ENCODE peak calls at places on chromosomes 5 and 9, in seven cellular contexts. One of them, this sample, is unnamed.

GRCh38 chr9:131732061-131732526 is 7.8 kb downstream of the RAPGEF1 start:
- DNase-seq in spleen: no peak
- DNase-seq in sigmoid colon: peak
- DNase-seq in breast epithelium: no peak
- DNase-seq in uterus: no peak
- DNase-seq in esophagus squamous epithelium: no peak
- DNase-seq in HCT116: no peak
- DNase-seq in this sample: peak

GRCh38 chr5:120932480-120932879 is 468.4 kb downstream of the PRR16 start:
- DNase-seq in spleen: no peak
- DNase-seq in sigmoid colon: no peak
- DNase-seq in breast epithelium: no peak
- DNase-seq in uterus: no peak
- DNase-seq in esophagus squamous epithelium: no peak
- DNase-seq in HCT116: no peak
- DNase-seq in this sample: no peak

GRCh38 chr5:108113950-108114349 is 267.9 kb downstream of the FBXL17 start:
- DNase-seq in spleen: no peak
- DNase-seq in sigmoid colon: no peak
- DNase-seq in breast epithelium: no peak
- DNase-seq in uterus: no peak
- DNase-seq in esophagus squamous epithelium: no peak
- DNase-seq in HCT116: no peak
- DNase-seq in this sample: no peak

GRCh38 chr9:121692606-121693505 is 41.4 kb downstream of the DAB2IP start:
- DNase-seq in spleen: no peak
- DNase-seq in sigmoid colon: no peak
- DNase-seq in breast epithelium: no peak
- DNase-seq in uterus: no peak
- DNase-seq in esophagus squamous epithelium: no peak
- DNase-seq in HCT116: peak
- DNase-seq in this sample: no peak

GRCh38 chr9:95815153-95815552 is 60.3 kb upstream of the ERCC6L2 start:
- DNase-seq in spleen: no peak
- DNase-seq in sigmoid colon: no peak
- DNase-seq in breast epithelium: no peak
- DNase-seq in uterus: no peak
- DNase-seq in esophagus squamous epithelium: no peak
- DNase-seq in HCT116: no peak
- DNase-seq in this sample: no peak

GRCh38 chr5:122937914-122938313 is 92.5 kb downstream of the SNX24 start:
- DNase-seq in spleen: no peak
- DNase-seq in sigmoid colon: peak
- DNase-seq in breast epithelium: no peak
- DNase-seq in uterus: no peak
- DNase-seq in esophagus squamous epithelium: no peak
- DNase-seq in HCT116: no peak
- DNase-seq in this sample: peak

GRCh38 chr9:38356851-38357250 is 35.7 kb upstream of the ALDH1B1 start:
- DNase-seq in spleen: no peak
- DNase-seq in sigmoid colon: no peak
- DNase-seq in breast epithelium: no peak
- DNase-seq in uterus: no peak
- DNase-seq in esophagus squamous epithelium: no peak
- DNase-seq in HCT116: no peak
- DNase-seq in this sample: no peak

GRCh38 chr5:147822686-147823491 is 8.6 kb downstream of the SPINK1 start:
- DNase-seq in spleen: no peak
- DNase-seq in sigmoid colon: peak
- DNase-seq in breast epithelium: no peak
- DNase-seq in uterus: peak
- DNase-seq in esophagus squamous epithelium: no peak
- DNase-seq in HCT116: peak
- DNase-seq in this sample: peak

GRCh38 chr5:35046754-35047153 is 995 bp downstream of the AGXT2 start:
- DNase-seq in spleen: no peak
- DNase-seq in sigmoid colon: no peak
- DNase-seq in breast epithelium: no peak
- DNase-seq in uterus: no peak
- DNase-seq in esophagus squamous epithelium: no peak
- DNase-seq in HCT116: no peak
- DNase-seq in this sample: no peak

GRCh38 chr5:150757087-150757649 is 1.6 kb downstream of the DCTN4 start:
- DNase-seq in spleen: no peak
- DNase-seq in sigmoid colon: no peak
- DNase-seq in breast epithelium: no peak
- DNase-seq in uterus: no peak
- DNase-seq in esophagus squamous epithelium: no peak
- DNase-seq in HCT116: no peak
- DNase-seq in this sample: no peak

GRCh38 chr5:166595274-166595951 is 1696.0 kb upstream of the WWC1 start:
- DNase-seq in spleen: no peak
- DNase-seq in sigmoid colon: no peak
- DNase-seq in breast epithelium: no peak
- DNase-seq in uterus: no peak
- DNase-seq in esophagus squamous epithelium: no peak
- DNase-seq in HCT116: no peak
- DNase-seq in this sample: no peak

GRCh38 chr5:117594165-117594564 is 1019.5 kb upstream of the SEMA6A start:
- DNase-seq in spleen: no peak
- DNase-seq in sigmoid colon: peak
- DNase-seq in breast epithelium: no peak
- DNase-seq in uterus: peak
- DNase-seq in esophagus squamous epithelium: no peak
- DNase-seq in HCT116: no peak
- DNase-seq in this sample: peak

DNA sequence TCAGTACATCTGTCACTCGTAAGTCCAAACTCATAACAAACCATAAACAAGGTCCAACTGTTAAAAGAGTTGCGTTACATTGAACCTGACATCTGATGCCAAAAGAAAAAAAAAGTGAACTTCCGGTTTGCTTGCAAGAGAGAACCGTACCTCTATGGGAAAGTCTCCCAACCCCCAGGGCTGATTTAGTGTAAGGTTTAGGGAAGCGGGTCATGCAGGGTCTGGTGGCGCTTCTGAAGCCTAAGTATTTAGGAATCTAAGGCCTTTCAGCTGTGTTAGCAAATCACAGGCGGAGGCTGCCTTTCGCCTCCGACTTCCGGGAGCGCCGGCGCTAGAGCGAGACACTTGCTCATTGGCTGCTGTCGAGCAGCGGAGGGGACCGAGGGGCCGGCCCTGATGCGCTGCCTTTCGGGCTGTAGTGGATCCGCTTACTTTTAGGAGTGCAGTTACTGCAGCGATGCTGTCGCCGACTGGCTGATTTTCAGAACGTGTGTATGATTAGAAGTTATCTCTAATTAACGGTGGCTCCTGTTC is 12.0 kb upstream of the GNPDA1 start:
- DNase-seq in spleen: peak
- DNase-seq in sigmoid colon: peak
- DNase-seq in breast epithelium: peak
- DNase-seq in uterus: peak
- DNase-seq in esophagus squamous epithelium: peak
- DNase-seq in HCT116: peak
- DNase-seq in this sample: peak
- TF ChIP-seq POLR2A in spleen: no peak
- TF ChIP-seq POLR2A in sigmoid colon: peak
- TF ChIP-seq POLR2A in breast epithelium: no peak
- TF ChIP-seq POLR2A in uterus: peak
- TF ChIP-seq POLR2A in esophagus squamous epithelium: no peak
- TF ChIP-seq POLR2A in HCT116: peak
- TF ChIP-seq POLR2A in this sample: no peak

DNA sequence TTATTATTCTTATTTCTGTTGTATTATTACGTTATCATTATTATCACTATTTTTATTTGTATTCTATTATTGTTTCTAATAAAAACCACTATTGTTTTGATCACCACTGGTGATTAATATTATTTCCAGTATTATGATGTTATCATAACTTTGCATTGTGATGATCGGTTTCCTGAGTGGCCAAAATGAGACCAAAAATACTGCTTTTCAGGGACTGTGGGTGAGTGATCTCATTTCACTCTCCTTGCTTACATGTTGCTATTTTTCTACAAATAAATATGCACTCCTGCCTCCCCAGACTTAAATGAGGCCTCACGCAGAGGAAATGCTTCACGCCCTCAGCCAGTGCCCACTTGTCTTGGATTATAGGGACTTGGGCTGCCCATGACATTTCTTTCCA is 78.4 kb downstream of the LRSAM1 start:
- DNase-seq in spleen: no peak
- DNase-seq in sigmoid colon: no peak
- DNase-seq in breast epithelium: no peak
- DNase-seq in uterus: no peak
- DNase-seq in esophagus squamous epithelium: no peak
- DNase-seq in HCT116: no peak
- DNase-seq in this sample: no peak
- H3K27ac ChIP-seq in spleen: no peak
- H3K27ac ChIP-seq in sigmoid colon: no peak
- H3K27ac ChIP-seq in breast epithelium: peak
- H3K27ac ChIP-seq in uterus: peak
- H3K27ac ChIP-seq in esophagus squamous epithelium: peak
- H3K27ac ChIP-seq in HCT116: no peak
- H3K27ac ChIP-seq in this sample: peak

GRCh38 chr5:149404746-149405549 is 25.9 kb upstream of the IL17B start:
- DNase-seq in spleen: no peak
- DNase-seq in sigmoid colon: peak
- DNase-seq in breast epithelium: no peak
- DNase-seq in uterus: peak
- DNase-seq in esophagus squamous epithelium: no peak
- DNase-seq in HCT116: no peak
- DNase-seq in this sample: no peak
- TF ChIP-seq CTCF in spleen: no peak
- TF ChIP-seq CTCF in sigmoid colon: no peak
- TF ChIP-seq CTCF in breast epithelium: no peak
- TF ChIP-seq CTCF in uterus: no peak
- TF ChIP-seq CTCF in esophagus squamous epithelium: no peak
- TF ChIP-seq CTCF in HCT116: no peak
- TF ChIP-seq CTCF in this sample: no peak

GRCh38 chr5:128405159-128405558 is 132.9 kb downstream of the FBN2 start:
- DNase-seq in spleen: no peak
- DNase-seq in sigmoid colon: no peak
- DNase-seq in breast epithelium: no peak
- DNase-seq in uterus: no peak
- DNase-seq in esophagus squamous epithelium: no peak
- DNase-seq in HCT116: no peak
- DNase-seq in this sample: no peak
- TF ChIP-seq POLR2A in spleen: no peak
- TF ChIP-seq POLR2A in sigmoid colon: no peak
- TF ChIP-seq POLR2A in breast epithelium: no peak
- TF ChIP-seq POLR2A in uterus: no peak
- TF ChIP-seq POLR2A in esophagus squamous epithelium: no peak
- TF ChIP-seq POLR2A in HCT116: no peak
- TF ChIP-seq POLR2A in this sample: no peak

DNA sequence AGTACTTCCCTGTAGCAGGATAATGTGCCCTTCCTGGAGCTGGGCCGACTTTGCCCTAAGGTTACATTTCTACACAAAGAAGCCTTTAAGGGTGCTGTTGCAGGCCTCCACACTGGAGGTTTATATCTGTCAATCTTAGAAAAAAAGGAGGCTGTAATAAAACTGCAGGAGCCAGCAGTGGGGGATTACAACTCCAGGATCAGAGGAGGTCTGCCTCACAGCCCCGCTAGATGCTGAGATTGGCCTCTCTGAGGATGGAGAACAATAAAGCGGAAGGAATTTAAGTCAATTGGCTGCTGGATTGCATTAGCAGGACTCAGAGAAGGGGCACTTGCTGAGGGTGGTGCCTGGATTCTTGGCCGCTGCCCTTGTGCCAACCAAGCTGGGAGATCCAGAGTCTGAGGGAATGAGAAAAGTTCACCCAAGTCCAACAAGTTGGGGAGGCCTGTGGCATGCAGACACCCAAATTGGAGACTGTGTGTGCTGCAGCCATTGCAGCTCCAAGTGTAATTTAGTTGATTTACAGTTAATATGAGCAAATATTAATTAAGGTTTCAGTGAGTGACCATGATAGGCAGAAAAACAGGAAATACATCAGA is 99.0 kb upstream of the SSBP2 start:
- DNase-seq in spleen: no peak
- DNase-seq in sigmoid colon: no peak
- DNase-seq in breast epithelium: no peak
- DNase-seq in uterus: no peak
- DNase-seq in esophagus squamous epithelium: no peak
- DNase-seq in HCT116: no peak
- DNase-seq in this sample: peak
- H3K27ac ChIP-seq in spleen: peak
- H3K27ac ChIP-seq in sigmoid colon: peak
- H3K27ac ChIP-seq in breast epithelium: peak
- H3K27ac ChIP-seq in uterus: peak
- H3K27ac ChIP-seq in esophagus squamous epithelium: peak
- H3K27ac ChIP-seq in HCT116: no peak
- H3K27ac ChIP-seq in this sample: no peak

GRCh38 chr5:10461904-10462542 is 20.3 kb downstream of the ROPN1L start:
- DNase-seq in spleen: peak
- DNase-seq in sigmoid colon: no peak
- DNase-seq in breast epithelium: no peak
- DNase-seq in uterus: no peak
- DNase-seq in esophagus squamous epithelium: no peak
- DNase-seq in HCT116: no peak
- DNase-seq in this sample: no peak
- TF ChIP-seq CTCF in spleen: no peak
- TF ChIP-seq CTCF in sigmoid colon: no peak
- TF ChIP-seq CTCF in breast epithelium: no peak
- TF ChIP-seq CTCF in uterus: no peak
- TF ChIP-seq CTCF in esophagus squamous epithelium: no peak
- TF ChIP-seq CTCF in HCT116: no peak
- TF ChIP-seq CTCF in this sample: no peak

GRCh38 chr9:109122726-109123621 is 3.2 kb upstream of the TMEM245 start:
- DNase-seq in spleen: no peak
- DNase-seq in sigmoid colon: no peak
- DNase-seq in breast epithelium: no peak
- DNase-seq in uterus: no peak
- DNase-seq in esophagus squamous epithelium: no peak
- DNase-seq in HCT116: no peak
- DNase-seq in this sample: no peak
- TF ChIP-seq POLR2A in spleen: no peak
- TF ChIP-seq POLR2A in sigmoid colon: no peak
- TF ChIP-seq POLR2A in breast epithelium: no peak
- TF ChIP-seq POLR2A in uterus: no peak
- TF ChIP-seq POLR2A in esophagus squamous epithelium: no peak
- TF ChIP-seq POLR2A in HCT116: no peak
- TF ChIP-seq POLR2A in this sample: no peak